ENCODE peak calls at places on chromosomes 11 and 22, in six cellular contexts. S, R, Z, U, L and F are unnamed samples.

GRCh38 chr11:76209956-76210885 is 3.9 kb upstream of the WNT11 start:
- DNase-seq in S (peak; percentile 77), R (peak; percentile 79), Z (peak; percentile 81), U (peak; percentile 72), L (peak; percentile 69), F (peak; percentile 32)

GRCh38 chr11:66144000-66144678 is 74.1 kb downstream of the PACS1 start:
- DNase-seq in S (no peak), R (no peak), Z (no peak), U (no peak), L (no peak), F (no peak)

GRCh38 chr11:107591446-107592236 is 694 bp downstream of the ELMOD1 start:
- DNase-seq in S (no peak), R (no peak), Z (no peak), U (no peak), L (no peak), F (no peak)

GRCh38 chr11:282630-283360 is 4.6 kb downstream of the NLRP6 start:
- DNase-seq in S (no peak), R (no peak), Z (no peak), U (no peak), L (no peak), F (no peak)

GRCh38 chr22:42931421-42932196 is 74.5 kb upstream of the ARFGAP3 start:
- DNase-seq in S (no peak), R (no peak), Z (no peak), U (no peak), L (no peak), F (no peak)

GRCh38 chr11:122843281-122844150 is 5.2 kb downstream of the CRTAM start:
- DNase-seq in S (no peak), R (no peak), Z (no peak), U (no peak), L (no peak), F (no peak)

GRCh38 chr11:114774599-114775365 is 96.5 kb downstream of the NXPE2 start:
- DNase-seq in S (no peak), R (peak; percentile 60), Z (no peak), U (peak; percentile 38), L (peak; percentile 56), F (peak; percentile 4)

GRCh38 chr11:32751381-32751780 is 43.1 kb downstream of the CCDC73 start:
- DNase-seq in S (no peak), R (no peak), Z (no peak), U (no peak), L (no peak), F (no peak)

GRCh38 chr11:15976433-15977045 is 379.8 kb downstream of the SOX6 start:
- DNase-seq in S (no peak), R (no peak), Z (no peak), U (no peak), L (no peak), F (peak; percentile 70)

GRCh38 chr22:48099671-48100070 is 1337.2 kb downstream of the TBC1D22A start:
- DNase-seq in S (no peak), R (no peak), Z (peak; percentile 5), U (no peak), L (no peak), F (no peak)

GRCh38 chr11:20511982-20512381 is 87.4 kb upstream of the SLC6A5 start:
- DNase-seq in S (no peak), R (no peak), Z (no peak), U (no peak), L (no peak), F (no peak)

DNA sequence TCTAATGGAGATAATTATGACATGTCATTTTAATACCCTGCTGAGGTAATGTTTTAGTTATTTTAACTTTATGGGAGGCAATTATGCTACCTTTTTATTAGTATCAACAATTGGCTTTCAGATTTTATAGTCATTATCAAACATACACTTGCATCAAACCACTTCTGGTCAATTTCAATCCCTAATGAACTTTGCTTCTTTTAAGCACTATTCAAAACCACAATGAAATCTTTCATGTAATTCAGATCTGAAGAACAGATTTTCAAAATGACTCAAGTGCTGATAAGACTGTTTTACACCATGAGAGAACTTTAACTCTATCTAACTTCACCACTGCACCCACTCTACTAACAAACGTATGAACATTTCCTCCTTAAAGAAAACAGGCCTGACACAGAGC is 25.9 kb upstream of the CCDC34 start:
- DNase-seq in S (no peak), R (no peak), Z (no peak), U (no peak), L (no peak), F (no peak)
- H3K4me1 ChIP-seq in S (peaks cover 51% of the 10 kb centered on the region), R (peaks cover 66% of the 10 kb centered on the region), Z (no peaks in the 10 kb centered on the region), U (peaks cover 6% of the 10 kb centered on the region), L (peaks cover 3% of the 10 kb centered on the region), F (peaks cover 52% of the 10 kb centered on the region)

DNA sequence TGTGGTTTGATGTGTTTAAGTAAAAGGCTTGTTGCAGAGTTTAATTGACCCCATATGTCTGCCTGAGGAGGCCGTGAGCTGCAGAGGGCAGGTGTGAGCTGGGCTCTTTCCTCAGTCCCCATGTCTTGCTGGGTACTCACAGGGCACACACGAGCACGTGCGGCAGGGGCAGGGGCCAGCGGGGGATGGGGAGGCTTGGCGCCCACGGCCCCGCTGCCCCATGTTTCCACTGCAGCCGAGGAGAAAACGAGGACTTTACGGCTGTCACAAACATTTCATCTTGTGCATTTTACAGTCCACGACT is 24.7 kb upstream of the CCDC188 start:
- DNase-seq in S (no peak), R (no peak), Z (no peak), U (no peak), L (no peak), F (no peak)
- TF ChIP-seq CTCF in S (no peak), R (no peak), Z (no peak), U (no peak), L (no peak), F (no peak)

GRCh38 chr11:45243931-45244330 is 42.2 kb downstream of the SYT13 start:
- DNase-seq in S (no peak), R (no peak), Z (no peak), U (no peak), L (no peak), F (no peak)
- H3K27me3 ChIP-seq in S (no peaks in the 10 kb centered on the region), R (no peaks in the 10 kb centered on the region), Z (no peaks in the 10 kb centered on the region), U (peaks cover 4% of the 10 kb centered on the region), L (no peaks in the 10 kb centered on the region), F (peaks cover 9% of the 10 kb centered on the region)

GRCh38 chr22:41512421-41513194 is 31.7 kb downstream of the POLR3H start:
- DNase-seq in S (peak; percentile 46), R (peak; percentile 87), Z (peak; percentile 63), U (peak; percentile 76), L (no peak), F (peak; percentile 26)

GRCh38 chr22:41511521-41511968 is 32.7 kb downstream of the POLR3H start:
- DNase-seq in S (no peak), R (no peak), Z (no peak), U (no peak), L (no peak), F (no peak)

GRCh38 chr22:41504397-41504796 is 35.5 kb downstream of the ACO2 start:
- DNase-seq in S (peak; percentile 61), R (peak; percentile 89), Z (peak; percentile 55), U (no peak), L (no peak), F (peak; percentile 61)

GRCh38 chr22:41507330-41508063 is 36.8 kb downstream of the POLR3H start:
- DNase-seq in S (no peak), R (no peak), Z (no peak), U (no peak), L (no peak), F (no peak)

GRCh38 chr22:41508770-41509170 is 35.5 kb downstream of the POLR3H start:
- DNase-seq in S (peak; percentile 60), R (no peak), Z (no peak), U (no peak), L (no peak), F (no peak)
- H3K4me1 ChIP-seq in S (peaks cover 100% of the 10 kb centered on the region), R (peaks cover 31% of the 10 kb centered on the region), Z (peaks cover 27% of the 10 kb centered on the region), U (peaks cover 9% of the 10 kb centered on the region), L (no peaks in the 10 kb centered on the region), F (peaks cover 18% of the 10 kb centered on the region)

DNA sequence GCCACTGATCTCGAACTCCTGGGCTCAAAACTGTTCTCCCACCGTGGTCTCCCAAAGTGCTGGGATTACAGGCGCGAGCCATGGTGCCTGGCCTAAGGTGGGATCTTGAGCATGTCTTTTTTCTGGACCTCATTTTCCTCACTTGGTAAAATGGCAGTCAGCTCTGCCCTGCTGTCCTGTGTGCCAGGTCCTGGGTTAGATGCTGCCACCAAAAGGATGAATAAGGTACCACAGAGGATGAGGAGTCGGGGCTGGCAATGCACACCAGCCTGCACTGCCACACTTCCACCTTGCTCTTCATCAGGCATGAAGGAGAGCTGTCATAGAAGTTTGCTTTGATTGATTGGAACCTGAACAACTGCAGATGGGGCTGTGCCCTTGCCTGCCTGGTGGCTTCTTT is 32.3 kb downstream of the ACO2 start:
- DNase-seq in S (no peak), R (peak; percentile 47), Z (no peak), U (peak; percentile 27), L (no peak), F (no peak)
- TF ChIP-seq CTCF in S (no peak), R (peak; percentile 18), Z (no peak), U (peak; percentile 27), L (no peak), F (peak; percentile 52)

GRCh38 chr11:128294001-128294684 is 293.2 kb downstream of the ETS1 start:
- DNase-seq in S (no peak), R (no peak), Z (no peak), U (no peak), L (no peak), F (no peak)
- H3K27me3 ChIP-seq in S (no peaks in the 10 kb centered on the region), R (peaks cover 3% of the 10 kb centered on the region), Z (no peaks in the 10 kb centered on the region), U (no peaks in the 10 kb centered on the region), L (no peaks in the 10 kb centered on the region), F (no peaks in the 10 kb centered on the region)